ENCODE peak calls at places on chromosomes 11 and 22, in nine cellular contexts. H is GM23338, C is PC-3, I is neural progenitor cell, E is hepatocyte, Z is GM23248, O is HCT116, N is SK-N-SH, R is MM.1S. B is an unnamed sample.

GRCh38 chr11:116984589-116984988 is 113.6 kb downstream of the SIK3 start:
- DNase-seq in H (no peak), C (peak), I (no peak), E (peak), Z (peak), O (no peak), N (no peak), R (no peak), B (no peak)

GRCh38 chr11:102776454-102776853 is 4.0 kb downstream of the MMP10 start:
- DNase-seq in H (no peak), C (no peak), I (no peak), E (no peak), Z (no peak), O (no peak), N (no peak), R (no peak), B (no peak)

GRCh38 chr22:21688341-21688705 is 22.5 kb downstream of the PPIL2 start:
- DNase-seq in H (no peak), C (no peak), I (no peak), E (no peak), Z (no peak), O (no peak), N (no peak), R (no peak), B (no peak)

GRCh38 chr22:43171019-43171491 is 15.9 kb downstream of the TTLL12 start:
- DNase-seq in H (no peak), C (no peak), I (no peak), E (no peak), Z (no peak), O (no peak), N (no peak), R (no peak), B (no peak)

GRCh38 chr22:46777609-46777970 is 15.1 kb downstream of the TBC1D22A start:
- DNase-seq in H (no peak), C (no peak), I (no peak), E (no peak), Z (no peak), O (no peak), N (no peak), R (no peak), B (peak)

GRCh38 chr11:27464155-27464759 is 8.3 kb downstream of the LGR4 start:
- DNase-seq in H (peak), C (peak), I (no peak), E (peak), Z (peak), O (no peak), N (no peak), R (no peak), B (no peak)

GRCh38 chr11:34356918-34357645 is 728 bp downstream of the ABTB2 start:
- DNase-seq in H (peak), C (peak), I (peak), E (peak), Z (peak), O (no peak), N (peak), R (peak), B (no peak)

GRCh38 chr11:61776561-61777075 is 15.8 kb downstream of the TMEM258 start:
- DNase-seq in H (peak), C (peak), I (peak), E (peak), Z (peak), O (peak), N (peak), R (peak), B (peak)

GRCh38 chr11:99366476-99366992 is 345.8 kb downstream of the CNTN5 start:
- DNase-seq in H (no peak), C (no peak), I (no peak), E (no peak), Z (no peak), O (no peak), N (no peak), R (no peak), B (no peak)

GRCh38 chr11:84036664-84037194 is 750.6 kb upstream of the CCDC90B start:
- DNase-seq in H (no peak), C (no peak), I (no peak), E (no peak), Z (no peak), O (no peak), N (no peak), R (no peak), B (no peak)

GRCh38 chr11:102553835-102554282 is 23.3 kb upstream of the MMP7 start:
- DNase-seq in H (no peak), C (peak), I (no peak), E (no peak), Z (no peak), O (no peak), N (no peak), R (no peak), B (no peak)

GRCh38 chr11:45098929-45099328 is 47.5 kb upstream of the PRDM11 start:
- DNase-seq in H (no peak), C (no peak), I (no peak), E (peak), Z (no peak), O (no peak), N (peak), R (no peak), B (no peak)

GRCh38 chr22:19325296-19325950 is 33.9 kb upstream of the CLTCL1 start:
- DNase-seq in H (no peak), C (peak), I (no peak), E (no peak), Z (peak), O (no peak), N (no peak), R (no peak), B (no peak)

GRCh38 chr22:29148036-29148435 is 57.7 kb upstream of the EMID1 start:
- DNase-seq in H (no peak), C (no peak), I (no peak), E (no peak), Z (no peak), O (no peak), N (no peak), R (no peak), B (no peak)

GRCh38 chr22:29151316-29151715 is 54.4 kb upstream of the EMID1 start:
- DNase-seq in H (no peak), C (no peak), I (no peak), E (no peak), Z (no peak), O (no peak), N (no peak), R (no peak), B (no peak)

GRCh38 chr22:29148826-29149225 is 56.9 kb upstream of the EMID1 start:
- DNase-seq in H (no peak), C (no peak), I (no peak), E (no peak), Z (no peak), O (no peak), N (no peak), R (no peak), B (no peak)

GRCh38 chr22:29150701-29151100 is 55.0 kb upstream of the EMID1 start:
- DNase-seq in H (no peak), C (no peak), I (no peak), E (no peak), Z (no peak), O (no peak), N (no peak), R (no peak), B (no peak)

GRCh38 chr22:29149841-29150555 is 55.7 kb upstream of the EMID1 start:
- DNase-seq in H (no peak), C (no peak), I (peak), E (no peak), Z (no peak), O (no peak), N (no peak), R (no peak), B (no peak)
- TF ChIP-seq EZH2phosphoT487 in H (no peak), C (no peak), I (no peak), E (no peak), Z (no peak), O (no peak), N (no peak), R (no peak), B (no peak)

DNA sequence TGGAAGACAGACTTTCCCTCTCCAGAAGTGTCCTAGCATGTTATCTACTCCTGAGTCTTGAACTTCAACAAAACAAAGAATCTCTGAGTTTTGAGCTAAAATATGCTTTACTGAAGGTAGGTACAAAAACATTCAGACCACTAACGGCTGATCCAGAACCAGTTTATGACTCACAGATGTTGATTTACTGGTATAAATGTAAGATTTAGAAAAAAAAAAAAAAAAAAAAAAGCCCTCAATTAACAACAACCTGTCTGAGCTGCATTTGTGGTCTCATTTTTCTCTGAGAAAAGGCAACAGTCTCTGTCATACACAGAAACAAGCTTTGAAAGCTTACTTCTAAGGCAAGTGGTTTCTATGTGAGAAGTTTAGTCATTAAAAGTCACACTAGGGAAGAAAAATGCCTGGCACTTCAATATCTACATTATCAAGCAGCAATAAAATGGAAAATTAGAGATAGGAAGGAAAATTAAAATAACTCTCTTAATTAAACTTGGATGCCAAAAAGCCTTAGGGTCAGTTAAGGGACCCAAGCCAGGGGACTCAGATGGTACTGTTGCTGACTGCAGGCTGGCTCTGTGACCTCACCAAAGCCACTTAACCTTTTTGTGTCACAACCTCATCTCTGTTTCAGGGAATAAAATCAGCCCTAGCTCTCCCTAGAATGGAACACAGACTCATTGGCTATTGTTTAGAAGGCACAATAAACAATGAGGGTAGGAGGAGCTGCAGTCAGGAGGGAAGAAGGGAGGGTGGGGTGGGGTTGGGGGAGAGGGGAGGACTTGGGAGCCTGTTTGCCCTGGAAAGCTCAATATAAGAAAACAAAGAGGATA is 61.7 kb downstream of the ETS1 start:
- DNase-seq in H (peak), C (peak), I (peak), E (no peak), Z (peak), O (no peak), N (no peak), R (no peak), B (no peak)
- H3K27ac ChIP-seq in H (no peak), C (peak), I (no peak), E (no peak), Z (peak), O (no peak), N (peak), R (no peak), B (no peak)

GRCh38 chr11:74138572-74138971 is 32.2 kb downstream of the C2CD3 start:
- DNase-seq in H (peak), C (peak), I (no peak), E (peak), Z (peak), O (peak), N (no peak), R (no peak), B (no peak)
- TF ChIP-seq EZH2phosphoT487 in H (no peak), C (no peak), I (no peak), E (no peak), Z (no peak), O (no peak), N (no peak), R (no peak), B (no peak)

GRCh38 chr11:75281469-75282095 is 41.0 kb downstream of the TPBGL start:
- DNase-seq in H (no peak), C (no peak), I (no peak), E (no peak), Z (no peak), O (no peak), N (no peak), R (no peak), B (no peak)
- H3K27ac ChIP-seq in H (no peak), C (no peak), I (no peak), E (peak), Z (no peak), O (no peak), N (no peak), R (no peak), B (no peak)

GRCh38 chr11:109795234-109795633 is 298.0 kb upstream of the ZC3H12C start:
- DNase-seq in H (no peak), C (no peak), I (no peak), E (peak), Z (peak), O (no peak), N (no peak), R (no peak), B (no peak)
- TF ChIP-seq EZH2phosphoT487 in H (no peak), C (no peak), I (no peak), E (no peak), Z (no peak), O (no peak), N (no peak), R (no peak), B (no peak)

DNA sequence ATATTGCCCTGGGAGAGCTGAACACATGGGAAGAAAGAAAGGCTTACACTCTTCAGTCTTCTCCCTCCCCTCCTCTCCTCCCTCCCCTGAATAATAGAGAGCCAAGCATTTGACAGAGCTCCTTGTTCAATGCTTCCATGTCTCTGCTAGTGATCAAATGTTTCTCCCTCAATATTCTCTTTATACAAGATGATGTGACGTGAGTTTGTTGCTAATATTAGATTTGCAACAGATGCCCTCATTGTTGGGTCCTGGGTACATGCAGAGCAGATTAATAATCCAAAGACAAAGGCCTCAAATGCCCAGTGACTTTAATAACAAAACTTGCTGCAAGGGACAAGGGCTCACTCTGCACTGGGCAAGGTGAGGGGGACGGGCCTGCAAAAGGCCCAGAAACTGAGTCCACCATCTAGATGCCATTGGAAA is 7.1 kb upstream of the ENDOD1 start:
- DNase-seq in H (no peak), C (no peak), I (no peak), E (no peak), Z (no peak), O (no peak), N (no peak), R (no peak), B (no peak)
- H3K27ac ChIP-seq in H (no peak), C (no peak), I (no peak), E (no peak), Z (no peak), O (no peak), N (no peak), R (no peak), B (no peak)

GRCh38 chr22:31952459-31952858 is 8.1 kb downstream of the YWHAH start:
- DNase-seq in H (no peak), C (peak), I (no peak), E (no peak), Z (peak), O (no peak), N (no peak), R (no peak), B (no peak)
- TF ChIP-seq EZH2phosphoT487 in H (no peak), C (no peak), I (no peak), E (no peak), Z (peak), O (no peak), N (no peak), R (no peak), B (no peak)

DNA sequence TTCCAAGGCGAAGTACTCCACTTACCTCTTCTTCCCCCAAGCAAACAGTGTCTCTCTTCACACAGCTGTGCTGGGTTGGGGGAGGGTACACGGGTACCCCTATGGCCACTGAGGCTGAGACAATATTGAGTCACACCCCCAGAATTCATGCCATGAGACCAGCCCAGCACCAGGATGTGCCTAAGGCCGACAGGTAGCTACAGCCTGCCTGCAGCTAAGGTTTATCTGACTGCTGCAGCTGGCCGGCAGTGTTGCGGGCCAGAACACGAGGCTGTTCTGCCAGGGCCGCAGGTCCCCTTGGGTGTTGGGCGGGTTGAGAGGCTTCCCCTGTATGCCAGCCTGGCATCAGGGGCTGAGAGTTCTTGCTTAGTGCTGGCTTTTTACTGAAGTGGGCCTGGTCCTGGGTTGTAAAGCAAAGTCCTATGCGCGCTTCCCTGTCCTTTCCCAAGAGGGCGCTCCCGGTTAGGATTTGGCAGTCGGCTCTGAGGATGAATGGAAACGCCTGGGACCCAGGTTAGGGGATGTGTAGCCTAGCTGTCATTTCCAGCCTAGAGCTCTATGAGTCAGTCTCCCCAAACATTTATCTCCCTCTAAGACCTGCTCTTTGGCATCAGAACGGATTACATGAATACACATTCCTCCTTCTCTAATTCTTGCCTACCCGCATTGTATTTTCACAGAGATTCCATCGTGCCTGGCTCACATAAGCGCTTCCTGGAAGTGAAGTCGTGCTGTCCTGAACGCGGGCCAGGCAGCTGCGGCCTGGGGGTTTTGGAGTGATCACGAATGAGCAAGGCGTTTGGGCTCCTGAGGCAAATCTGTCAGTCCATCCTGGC is 7.1 kb downstream of the USP18 start:
- DNase-seq in H (peak), C (peak), I (peak), E (peak), Z (peak), O (peak), N (peak), R (peak), B (peak)
- H3K27ac ChIP-seq in H (peak), C (peak), I (no peak), E (no peak), Z (peak), O (no peak), N (no peak), R (no peak), B (no peak)

B was measured in OCI-LY7.